ENCODE peak calls at places on chromosomes 13 and 19, in nine cellular contexts. B, L, Y, P, X, N, W, A and F are unnamed samples.

GRCh38 chr19:14122924-14123323 is 5.4 kb upstream of the PRKACA start:
- DNase-seq in B (no peak), L (no peak), Y (no peak), P (no peak), X (no peak), N (no peak), W (no peak), A (no peak), F (no peak)

GRCh38 chr13:23087884-23088283 is 92.9 kb upstream of the SGCG start:
- DNase-seq in B (no peak), L (no peak), Y (peak), P (no peak), X (peak), N (no peak), W (peak), A (no peak), F (no peak)

GRCh38 chr13:58340895-58341294 is 709.4 kb downstream of the PCDH17 start:
- DNase-seq in B (no peak), L (no peak), Y (no peak), P (no peak), X (no peak), N (no peak), W (no peak), A (no peak), F (no peak)

GRCh38 chr13:28854657-28855056 is 34.5 kb downstream of the MTUS2 start:
- DNase-seq in B (no peak), L (no peak), Y (no peak), P (no peak), X (no peak), N (no peak), W (no peak), A (no peak), F (no peak)

GRCh38 chr19:55080915-55081772 is 5.5 kb downstream of the EPS8L1 start:
- DNase-seq in B (peak), L (peak), Y (peak), P (peak), X (peak), N (no peak), W (peak), A (peak), F (no peak)

GRCh38 chr19:49468199-49468598 is 5.8 kb upstream of the FLT3LG start:
- DNase-seq in B (no peak), L (no peak), Y (no peak), P (no peak), X (no peak), N (no peak), W (no peak), A (no peak), F (no peak)

GRCh38 chr19:31516756-31517155 is 167.5 kb upstream of the TSHZ3 start:
- DNase-seq in B (no peak), L (no peak), Y (no peak), P (no peak), X (no peak), N (no peak), W (no peak), A (no peak), F (no peak)

GRCh38 chr13:108877300-108877699 is 247.9 kb downstream of the MYO16 start:
- DNase-seq in B (no peak), L (no peak), Y (no peak), P (no peak), X (peak), N (peak), W (no peak), A (no peak), F (no peak)

GRCh38 chr19:2976609-2977000 is 759 bp upstream of the TLE6 start:
- DNase-seq in B (no peak), L (no peak), Y (no peak), P (no peak), X (no peak), N (no peak), W (no peak), A (no peak), F (no peak)

GRCh38 chr13:77696006-77696862 is 1.3 kb upstream of the SLAIN1 start:
- DNase-seq in B (no peak), L (no peak), Y (no peak), P (no peak), X (no peak), N (no peak), W (peak), A (no peak), F (no peak)

GRCh38 chr13:26498524-26499208 is 58.8 kb upstream of the WASF3 start:
- DNase-seq in B (no peak), L (no peak), Y (no peak), P (no peak), X (peak), N (no peak), W (no peak), A (no peak), F (no peak)

GRCh38 chr19:5292453-5292842 is 48.2 kb downstream of the PTPRS start:
- DNase-seq in B (no peak), L (no peak), Y (peak), P (no peak), X (peak), N (no peak), W (peak), A (no peak), F (no peak)

GRCh38 chr13:107379398-107380155 is 811.6 kb upstream of the ARGLU1 start:
- DNase-seq in B (no peak), L (no peak), Y (no peak), P (no peak), X (no peak), N (no peak), W (no peak), A (no peak), F (no peak)

GRCh38 chr19:4557186-4557970 is 2.1 kb downstream of the SEMA6B start:
- DNase-seq in B (no peak), L (no peak), Y (no peak), P (no peak), X (no peak), N (no peak), W (no peak), A (no peak), F (no peak)